ENCODE peak calls at places on chromosomes 3 and 15, in eight cellular contexts. One of them, this sample, is unnamed.

GRCh38 chr3:9246196-9246595 is 3.2 kb downstream of the SRGAP3 start:
- DNase-seq in suprapubic skin: no peak
- DNase-seq in HCT116: no peak
- DNase-seq in transverse colon: no peak
- DNase-seq in prostate gland: no peak
- DNase-seq in spleen: no peak
- DNase-seq in GM12878: no peak
- DNase-seq in breast epithelium: no peak
- DNase-seq in this sample: no peak

GRCh38 chr15:71440479-71441071 is 325.3 kb downstream of the THSD4 start:
- DNase-seq in suprapubic skin: no peak
- DNase-seq in GM12878: peak; percentile 23
- DNase-seq in spleen: no peak
- DNase-seq in breast epithelium: no peak
- DNase-seq in prostate gland: no peak
- DNase-seq in HCT116: peak; percentile 68
- DNase-seq in transverse colon: no peak
- DNase-seq in this sample: no peak

GRCh38 chr3:23648326-23648964 is 157.3 kb upstream of the UBE2E1 start:
- DNase-seq in GM12878: no peak
- DNase-seq in spleen: no peak
- DNase-seq in HCT116: no peak
- DNase-seq in breast epithelium: no peak
- DNase-seq in transverse colon: no peak
- DNase-seq in prostate gland: no peak
- DNase-seq in suprapubic skin: no peak
- DNase-seq in this sample: no peak

GRCh38 chr15:71306538-71306937 is 191.3 kb downstream of the THSD4 start:
- DNase-seq in HCT116: no peak
- DNase-seq in breast epithelium: no peak
- DNase-seq in prostate gland: no peak
- DNase-seq in spleen: no peak
- DNase-seq in GM12878: no peak
- DNase-seq in transverse colon: no peak
- DNase-seq in suprapubic skin: no peak
- DNase-seq in this sample: no peak

GRCh38 chr3:158991146-158991705 is 189.4 kb downstream of the MFSD1 start:
- DNase-seq in HCT116: no peak
- DNase-seq in prostate gland: no peak
- DNase-seq in breast epithelium: no peak
- DNase-seq in spleen: no peak
- DNase-seq in transverse colon: peak; percentile 60
- DNase-seq in suprapubic skin: no peak
- DNase-seq in GM12878: no peak
- DNase-seq in this sample: peak; percentile 65

GRCh38 chr3:192825657-192826200 is 91.9 kb downstream of the MB21D2 start:
- DNase-seq in GM12878: no peak
- DNase-seq in breast epithelium: no peak
- DNase-seq in HCT116: no peak
- DNase-seq in suprapubic skin: no peak
- DNase-seq in spleen: no peak
- DNase-seq in prostate gland: no peak
- DNase-seq in transverse colon: peak; percentile 9
- DNase-seq in this sample: no peak

GRCh38 chr3:17645074-17645698 is 97.2 kb downstream of the TBC1D5 start:
- DNase-seq in suprapubic skin: no peak
- DNase-seq in transverse colon: no peak
- DNase-seq in prostate gland: peak; percentile 27
- DNase-seq in HCT116: peak; percentile 43
- DNase-seq in spleen: no peak
- DNase-seq in GM12878: no peak
- DNase-seq in breast epithelium: no peak
- DNase-seq in this sample: no peak

GRCh38 chr3:182716114-182716688 is 77.1 kb upstream of the ATP11B start:
- DNase-seq in suprapubic skin: no peak
- DNase-seq in HCT116: no peak
- DNase-seq in spleen: no peak
- DNase-seq in GM12878: peak; percentile 38
- DNase-seq in prostate gland: no peak
- DNase-seq in breast epithelium: no peak
- DNase-seq in transverse colon: no peak
- DNase-seq in this sample: no peak

GRCh38 chr3:156535162-156535627 is 19.7 kb downstream of the SSR3 start:
- DNase-seq in HCT116: peak; percentile 56
- DNase-seq in transverse colon: peak; percentile 51
- DNase-seq in GM12878: no peak
- DNase-seq in suprapubic skin: peak; percentile 65
- DNase-seq in spleen: no peak
- DNase-seq in prostate gland: no peak
- DNase-seq in breast epithelium: no peak
- DNase-seq in this sample: peak; percentile 29

GRCh38 chr3:193772389-193772788 is 179.4 kb downstream of the OPA1 start:
- DNase-seq in spleen: no peak
- DNase-seq in transverse colon: no peak
- DNase-seq in GM12878: no peak
- DNase-seq in breast epithelium: no peak
- DNase-seq in prostate gland: peak; percentile 3
- DNase-seq in HCT116: no peak
- DNase-seq in suprapubic skin: no peak
- DNase-seq in this sample: no peak

GRCh38 chr3:65265511-65265910 is 577.7 kb upstream of the ADAMTS9 start:
- DNase-seq in transverse colon: no peak
- DNase-seq in spleen: no peak
- DNase-seq in breast epithelium: no peak
- DNase-seq in GM12878: no peak
- DNase-seq in suprapubic skin: no peak
- DNase-seq in prostate gland: no peak
- DNase-seq in HCT116: no peak
- DNase-seq in this sample: no peak

GRCh38 chr3:184031187-184031792 is at the start of gene HTR3D:
- DNase-seq in spleen: no peak
- DNase-seq in GM12878: no peak
- DNase-seq in HCT116: no peak
- DNase-seq in suprapubic skin: no peak
- DNase-seq in transverse colon: no peak
- DNase-seq in breast epithelium: no peak
- DNase-seq in prostate gland: no peak
- DNase-seq in this sample: no peak

GRCh38 chr15:48423342-48423741 is 92.1 kb downstream of the DUT start:
- DNase-seq in prostate gland: no peak
- DNase-seq in HCT116: no peak
- DNase-seq in GM12878: no peak
- DNase-seq in transverse colon: no peak
- DNase-seq in breast epithelium: no peak
- DNase-seq in spleen: no peak
- DNase-seq in suprapubic skin: no peak
- DNase-seq in this sample: no peak

GRCh38 chr3:119817964-119818363 is 36.1 kb downstream of the NR1I2 start:
- DNase-seq in prostate gland: no peak
- DNase-seq in transverse colon: no peak
- DNase-seq in breast epithelium: no peak
- DNase-seq in suprapubic skin: no peak
- DNase-seq in GM12878: no peak
- DNase-seq in spleen: no peak
- DNase-seq in HCT116: no peak
- DNase-seq in this sample: no peak

GRCh38 chr3:187041362-187042061 is 97.8 kb downstream of the RPL39L start:
- DNase-seq in GM12878: no peak
- DNase-seq in HCT116: no peak
- DNase-seq in prostate gland: no peak
- DNase-seq in spleen: no peak
- DNase-seq in suprapubic skin: no peak
- DNase-seq in transverse colon: no peak
- DNase-seq in breast epithelium: no peak
- DNase-seq in this sample: no peak

GRCh38 chr3:188746291-188746783 is 425.4 kb upstream of the TPRG1 start:
- DNase-seq in HCT116: no peak
- DNase-seq in prostate gland: no peak
- DNase-seq in suprapubic skin: no peak
- DNase-seq in breast epithelium: no peak
- DNase-seq in spleen: no peak
- DNase-seq in GM12878: no peak
- DNase-seq in transverse colon: no peak
- DNase-seq in this sample: no peak

GRCh38 chr3:48408823-48409281 is 21.0 kb downstream of the PLXNB1 start:
- DNase-seq in transverse colon: no peak
- DNase-seq in spleen: peak; percentile 55
- DNase-seq in prostate gland: no peak
- DNase-seq in suprapubic skin: peak; percentile 57
- DNase-seq in HCT116: no peak
- DNase-seq in GM12878: no peak
- DNase-seq in breast epithelium: peak; percentile 27
- DNase-seq in this sample: peak; percentile 21

GRCh38 chr3:134923286-134923685 is 128.2 kb downstream of the EPHB1 start:
- DNase-seq in breast epithelium: no peak
- DNase-seq in spleen: no peak
- DNase-seq in transverse colon: no peak
- DNase-seq in GM12878: no peak
- DNase-seq in suprapubic skin: no peak
- DNase-seq in prostate gland: no peak
- DNase-seq in HCT116: no peak
- DNase-seq in this sample: no peak
- TF ChIP-seq POLR2A in breast epithelium: no peak
- TF ChIP-seq POLR2A in spleen: no peak
- TF ChIP-seq POLR2A in transverse colon: no peak
- TF ChIP-seq POLR2A in GM12878: no peak
- TF ChIP-seq POLR2A in suprapubic skin: no peak
- TF ChIP-seq POLR2A in prostate gland: no peak
- TF ChIP-seq POLR2A in HCT116: no peak
- TF ChIP-seq POLR2A in this sample: no peak

DNA sequence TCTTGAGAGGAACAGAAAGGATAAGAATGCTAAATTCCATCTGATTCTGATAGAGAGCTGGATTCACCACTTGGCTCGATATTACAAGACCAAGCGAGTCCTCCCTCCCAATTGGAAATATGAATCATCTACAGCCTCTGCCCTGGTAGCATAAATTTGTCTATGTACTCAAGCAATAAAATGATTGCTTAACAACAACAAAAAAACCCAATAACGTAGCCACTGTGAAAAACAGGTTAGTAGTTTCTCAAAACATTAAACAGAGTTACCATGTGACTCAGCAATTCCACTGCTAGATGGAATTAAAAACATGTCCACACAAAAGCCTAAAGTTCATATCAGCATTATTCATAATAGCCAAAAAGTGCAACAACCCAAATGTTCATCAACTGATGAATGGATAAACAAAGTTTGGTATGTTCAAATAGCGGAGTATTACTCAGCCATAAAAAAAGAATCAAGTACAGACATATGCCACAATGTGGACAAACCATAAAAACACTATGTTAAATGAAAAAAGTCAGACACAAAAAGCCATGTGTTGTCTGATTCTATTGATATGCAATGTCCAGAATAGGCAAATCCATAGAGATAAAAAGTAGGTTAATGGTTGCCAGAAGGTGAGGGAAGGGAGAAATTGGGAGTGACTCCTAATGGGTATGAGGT is 16.8 kb downstream of the BCL2L10 start:
- DNase-seq in transverse colon: no peak
- DNase-seq in breast epithelium: no peak
- DNase-seq in HCT116: no peak
- DNase-seq in GM12878: no peak
- DNase-seq in spleen: no peak
- DNase-seq in prostate gland: no peak
- DNase-seq in suprapubic skin: no peak
- DNase-seq in this sample: no peak
- TF ChIP-seq POLR2AphosphoS5 in transverse colon: peak; percentile 84
- TF ChIP-seq POLR2AphosphoS5 in breast epithelium: no peak
- TF ChIP-seq POLR2AphosphoS5 in HCT116: no peak
- TF ChIP-seq POLR2AphosphoS5 in GM12878: no peak
- TF ChIP-seq POLR2AphosphoS5 in spleen: no peak
- TF ChIP-seq POLR2AphosphoS5 in prostate gland: peak; percentile 70
- TF ChIP-seq POLR2AphosphoS5 in suprapubic skin: no peak
- TF ChIP-seq POLR2AphosphoS5 in this sample: no peak

GRCh38 chr15:68580026-68580882 is 1.5 kb downstream of the CORO2B start:
- DNase-seq in spleen: peak; percentile 71
- DNase-seq in GM12878: no peak
- DNase-seq in suprapubic skin: no peak
- DNase-seq in prostate gland: no peak
- DNase-seq in breast epithelium: no peak
- DNase-seq in HCT116: no peak
- DNase-seq in transverse colon: no peak
- DNase-seq in this sample: no peak

GRCh38 chr15:68581725-68582124 is 2.9 kb downstream of the CORO2B start:
- DNase-seq in prostate gland: no peak
- DNase-seq in GM12878: no peak
- DNase-seq in suprapubic skin: no peak
- DNase-seq in spleen: peak; percentile 27
- DNase-seq in breast epithelium: no peak
- DNase-seq in transverse colon: no peak
- DNase-seq in HCT116: no peak
- DNase-seq in this sample: no peak

GRCh38 chr15:68578960-68579935 is at the start of gene CORO2B:
- DNase-seq in suprapubic skin: no peak
- DNase-seq in spleen: no peak
- DNase-seq in breast epithelium: no peak
- DNase-seq in HCT116: no peak
- DNase-seq in GM12878: no peak
- DNase-seq in prostate gland: peak; percentile 6
- DNase-seq in transverse colon: no peak
- DNase-seq in this sample: no peak

GRCh38 chr15:68582236-68582635 is 3.4 kb downstream of the CORO2B start:
- DNase-seq in breast epithelium: no peak
- DNase-seq in prostate gland: no peak
- DNase-seq in HCT116: no peak
- DNase-seq in suprapubic skin: no peak
- DNase-seq in GM12878: no peak
- DNase-seq in transverse colon: no peak
- DNase-seq in spleen: peak; percentile 16
- DNase-seq in this sample: no peak

DNA sequence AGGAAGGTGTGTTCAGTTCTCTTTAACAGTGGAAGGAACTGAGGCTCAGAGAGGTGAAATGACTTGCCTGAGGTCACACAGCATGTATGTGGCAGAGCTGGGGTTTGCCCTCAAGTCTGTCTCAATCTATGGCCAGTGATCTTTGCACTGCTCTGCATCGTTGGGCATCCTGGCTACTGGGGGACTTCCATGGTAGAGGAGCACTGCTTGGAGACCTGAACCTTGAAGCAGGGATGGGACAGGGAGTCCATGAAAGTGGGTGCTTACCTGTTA is 2.0 kb downstream of the CORO2B start:
- DNase-seq in GM12878: no peak
- DNase-seq in prostate gland: no peak
- DNase-seq in transverse colon: no peak
- DNase-seq in suprapubic skin: no peak
- DNase-seq in spleen: no peak
- DNase-seq in HCT116: no peak
- DNase-seq in breast epithelium: no peak
- DNase-seq in this sample: no peak
- H3K27me3 ChIP-seq in GM12878: peaks cover 29% of the 10 kb centered on the region
- H3K27me3 ChIP-seq in prostate gland: no peaks in the 10 kb centered on the region
- H3K27me3 ChIP-seq in transverse colon: peaks cover 52% of the 10 kb centered on the region
- H3K27me3 ChIP-seq in suprapubic skin: no peaks in the 10 kb centered on the region
- H3K27me3 ChIP-seq in spleen: peaks cover 18% of the 10 kb centered on the region
- H3K27me3 ChIP-seq in HCT116: no peaks in the 10 kb centered on the region
- H3K27me3 ChIP-seq in breast epithelium: peaks cover 4% of the 10 kb centered on the region
- H3K27me3 ChIP-seq in this sample: no peaks in the 10 kb centered on the region

DNA sequence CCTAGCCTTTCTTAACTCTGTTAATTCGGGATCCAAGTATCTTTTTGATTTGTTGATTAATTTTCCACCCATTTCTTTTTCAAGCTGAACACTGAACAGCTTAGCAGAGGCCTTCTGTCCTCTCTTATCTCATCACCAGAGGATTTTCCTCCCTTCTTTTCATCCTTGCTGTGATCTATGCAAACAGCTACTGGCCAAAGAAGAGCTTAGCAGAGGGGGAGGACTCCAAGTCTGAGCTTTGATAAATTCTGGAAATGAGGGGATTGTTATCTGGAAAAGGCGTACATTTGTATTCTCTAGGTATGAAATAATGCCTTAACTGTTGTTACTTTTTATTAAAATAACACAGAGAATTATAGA is 13.4 kb downstream of the DZIP3 start:
- DNase-seq in suprapubic skin: no peak
- DNase-seq in HCT116: no peak
- DNase-seq in GM12878: no peak
- DNase-seq in transverse colon: no peak
- DNase-seq in prostate gland: no peak
- DNase-seq in breast epithelium: no peak
- DNase-seq in spleen: no peak
- DNase-seq in this sample: no peak
- TF ChIP-seq POLR2A in suprapubic skin: no peak
- TF ChIP-seq POLR2A in HCT116: no peak
- TF ChIP-seq POLR2A in GM12878: no peak
- TF ChIP-seq POLR2A in transverse colon: no peak
- TF ChIP-seq POLR2A in prostate gland: no peak
- TF ChIP-seq POLR2A in breast epithelium: no peak
- TF ChIP-seq POLR2A in spleen: no peak
- TF ChIP-seq POLR2A in this sample: no peak

This sample was measured in stomach.